ENCODE peak calls at places on chromosomes 4 and X, in nine cellular contexts. One of them, this sample, is unnamed.

GRCh38 chr4:1236103-1236641 is 12.8 kb downstream of the CTBP1 start:
- DNase-seq in lung microvascular endothelial cell: no peak
- DNase-seq in ovary: no peak
- DNase-seq in RWPE1: no peak
- DNase-seq in kidney tubule cell: no peak
- DNase-seq in retinal pigment epithelial cell: no peak
- DNase-seq in activated CD4-positive, alpha-beta T cell treated with anti-CD3 and anti-CD28 coated beads, Interleukin-2, amount 50 U/mL, for 4 hours: no peak
- DNase-seq in OCI-LY7: no peak
- DNase-seq in fibroblast of the conjunctiva: no peak
- DNase-seq in this sample: no peak

GRCh38 chr4:140851804-140852203 is 95.6 kb upstream of the TBC1D9 start:
- DNase-seq in lung microvascular endothelial cell: no peak
- DNase-seq in ovary: no peak
- DNase-seq in RWPE1: no peak
- DNase-seq in kidney tubule cell: no peak
- DNase-seq in retinal pigment epithelial cell: no peak
- DNase-seq in activated CD4-positive, alpha-beta T cell treated with anti-CD3 and anti-CD28 coated beads, Interleukin-2, amount 50 U/mL, for 4 hours: no peak
- DNase-seq in OCI-LY7: no peak
- DNase-seq in fibroblast of the conjunctiva: no peak
- DNase-seq in this sample: no peak

GRCh38 chr4:1248262-1249147 is at the start of gene CTBP1:
- DNase-seq in lung microvascular endothelial cell: peak
- DNase-seq in ovary: peak
- DNase-seq in RWPE1: peak
- DNase-seq in kidney tubule cell: peak
- DNase-seq in retinal pigment epithelial cell: peak
- DNase-seq in activated CD4-positive, alpha-beta T cell treated with anti-CD3 and anti-CD28 coated beads, Interleukin-2, amount 50 U/mL, for 4 hours: peak
- DNase-seq in OCI-LY7: peak
- DNase-seq in fibroblast of the conjunctiva: peak
- DNase-seq in this sample: peak

GRCh38 chrX:119784747-119785446 is 6.5 kb downstream of the RPL39 start:
- DNase-seq in lung microvascular endothelial cell: peak
- DNase-seq in ovary: no peak
- DNase-seq in RWPE1: no peak
- DNase-seq in kidney tubule cell: peak
- DNase-seq in retinal pigment epithelial cell: no peak
- DNase-seq in activated CD4-positive, alpha-beta T cell treated with anti-CD3 and anti-CD28 coated beads, Interleukin-2, amount 50 U/mL, for 4 hours: peak
- DNase-seq in OCI-LY7: peak
- DNase-seq in fibroblast of the conjunctiva: no peak
- DNase-seq in this sample: peak

GRCh38 chr4:2270341-2271165 is 8.6 kb upstream of the MXD4 start:
- DNase-seq in lung microvascular endothelial cell: no peak
- DNase-seq in ovary: no peak
- DNase-seq in RWPE1: no peak
- DNase-seq in kidney tubule cell: no peak
- DNase-seq in retinal pigment epithelial cell: no peak
- DNase-seq in activated CD4-positive, alpha-beta T cell treated with anti-CD3 and anti-CD28 coated beads, Interleukin-2, amount 50 U/mL, for 4 hours: no peak
- DNase-seq in OCI-LY7: no peak
- DNase-seq in fibroblast of the conjunctiva: no peak
- DNase-seq in this sample: no peak

GRCh38 chr4:53908661-53909078 is 155.7 kb downstream of the CHIC2 start:
- DNase-seq in lung microvascular endothelial cell: peak
- DNase-seq in ovary: peak
- DNase-seq in RWPE1: peak
- DNase-seq in kidney tubule cell: peak
- DNase-seq in retinal pigment epithelial cell: peak
- DNase-seq in activated CD4-positive, alpha-beta T cell treated with anti-CD3 and anti-CD28 coated beads, Interleukin-2, amount 50 U/mL, for 4 hours: no peak
- DNase-seq in OCI-LY7: peak
- DNase-seq in fibroblast of the conjunctiva: peak
- DNase-seq in this sample: peak

GRCh38 chr4:38672247-38673071 is 8.5 kb downstream of the KLF3 start:
- DNase-seq in lung microvascular endothelial cell: no peak
- DNase-seq in ovary: peak
- DNase-seq in RWPE1: no peak
- DNase-seq in kidney tubule cell: no peak
- DNase-seq in retinal pigment epithelial cell: no peak
- DNase-seq in activated CD4-positive, alpha-beta T cell treated with anti-CD3 and anti-CD28 coated beads, Interleukin-2, amount 50 U/mL, for 4 hours: no peak
- DNase-seq in OCI-LY7: no peak
- DNase-seq in fibroblast of the conjunctiva: no peak
- DNase-seq in this sample: no peak

GRCh38 chrX:21955398-21956189 is 15.1 kb downstream of the SMS start:
- DNase-seq in lung microvascular endothelial cell: no peak
- DNase-seq in ovary: no peak
- DNase-seq in RWPE1: no peak
- DNase-seq in kidney tubule cell: no peak
- DNase-seq in retinal pigment epithelial cell: no peak
- DNase-seq in activated CD4-positive, alpha-beta T cell treated with anti-CD3 and anti-CD28 coated beads, Interleukin-2, amount 50 U/mL, for 4 hours: no peak
- DNase-seq in OCI-LY7: no peak
- DNase-seq in fibroblast of the conjunctiva: no peak
- DNase-seq in this sample: no peak

GRCh38 chrX:120120223-120120622 is 4.5 kb upstream of the RHOXF1 start:
- DNase-seq in lung microvascular endothelial cell: no peak
- DNase-seq in ovary: no peak
- DNase-seq in RWPE1: no peak
- DNase-seq in kidney tubule cell: no peak
- DNase-seq in retinal pigment epithelial cell: no peak
- DNase-seq in activated CD4-positive, alpha-beta T cell treated with anti-CD3 and anti-CD28 coated beads, Interleukin-2, amount 50 U/mL, for 4 hours: no peak
- DNase-seq in OCI-LY7: no peak
- DNase-seq in fibroblast of the conjunctiva: no peak
- DNase-seq in this sample: peak

This sample was measured in PC-3.